ENCODE peak calls at places on chromosomes 3 and 15, in eight cellular contexts. W is mammary epithelial cell; U is CD8-positive, alpha-beta memory T cell; O is neural progenitor cell; A is left lung; V is pancreas; B is OCI-LY7; D is ovary. Z is an unnamed sample.

GRCh38 chr15:77420610-77421369 is at the start of gene HMG20A:
- DNase-seq in W (peak), U (no peak), O (peak), A (peak), V (peak), B (peak), D (peak), Z (peak)

GRCh38 chr3:124791639-124792111 is 61.4 kb downstream of the UMPS start:
- DNase-seq in W (no peak), U (no peak), O (no peak), A (peak), V (no peak), B (no peak), D (peak), Z (peak)

GRCh38 chr3:48928679-48929078 is 10.0 kb downstream of the ARIH2 start:
- DNase-seq in W (peak), U (no peak), O (no peak), A (no peak), V (no peak), B (no peak), D (no peak), Z (no peak)

GRCh38 chr3:30319713-30320112 is 286.7 kb upstream of the TGFBR2 start:
- DNase-seq in W (peak), U (peak), O (peak), A (no peak), V (peak), B (peak), D (peak), Z (no peak)

GRCh38 chr3:35651888-35652287 is 12.6 kb downstream of the ARPP21 start:
- DNase-seq in W (no peak), U (no peak), O (no peak), A (no peak), V (no peak), B (no peak), D (no peak), Z (no peak)

GRCh38 chr3:119073258-119074001 is 38.8 kb upstream of the IGSF11 start:
- DNase-seq in W (no peak), U (no peak), O (no peak), A (no peak), V (no peak), B (no peak), D (no peak), Z (no peak)

GRCh38 chr3:110074095-110074494 is 736.7 kb upstream of the DPPA4 start:
- DNase-seq in W (no peak), U (no peak), O (no peak), A (no peak), V (no peak), B (no peak), D (no peak), Z (no peak)

GRCh38 chr15:56273724-56274123 is 30.0 kb upstream of the RFX7 start:
- DNase-seq in W (no peak), U (no peak), O (no peak), A (no peak), V (no peak), B (no peak), D (no peak), Z (no peak)

GRCh38 chr3:297585-297984 is 101.0 kb downstream of the CHL1 start:
- DNase-seq in W (no peak), U (no peak), O (peak), A (no peak), V (no peak), B (no peak), D (no peak), Z (no peak)

GRCh38 chr3:132659370-132660055 is at the start of gene ACAD11:
- DNase-seq in W (peak), U (peak), O (peak), A (peak), V (peak), B (peak), D (peak), Z (peak)

GRCh38 chr3:171379281-171379680 is 80.9 kb downstream of the TNIK start:
- DNase-seq in W (peak), U (no peak), O (no peak), A (no peak), V (no peak), B (no peak), D (no peak), Z (no peak)

GRCh38 chr3:13188380-13188779 is 115.2 kb upstream of the IQSEC1 start:
- DNase-seq in W (no peak), U (no peak), O (no peak), A (no peak), V (no peak), B (no peak), D (no peak), Z (no peak)

GRCh38 chr3:103137830-103138229 is 703.0 kb downstream of the ZPLD1 start:
- DNase-seq in W (no peak), U (no peak), O (no peak), A (no peak), V (no peak), B (no peak), D (no peak), Z (no peak)
- H3K27ac ChIP-seq in W (no peak), U (no peak), O (no peak), A (no peak), V (no peak), B (no peak), D (no peak), Z (no peak)

GRCh38 chr3:151328298-151329036 is 882 bp downstream of the P2RY13 start:
- DNase-seq in W (no peak), U (peak), O (no peak), A (no peak), V (no peak), B (no peak), D (no peak), Z (no peak)
- H3K27ac ChIP-seq in W (no peak), U (no peak), O (no peak), A (peak), V (no peak), B (no peak), D (no peak), Z (peak)

GRCh38 chr3:145812396-145812795 is 348.6 kb downstream of the PLOD2 start:
- DNase-seq in W (no peak), U (no peak), O (no peak), A (no peak), V (no peak), B (no peak), D (no peak), Z (no peak)

DNA sequence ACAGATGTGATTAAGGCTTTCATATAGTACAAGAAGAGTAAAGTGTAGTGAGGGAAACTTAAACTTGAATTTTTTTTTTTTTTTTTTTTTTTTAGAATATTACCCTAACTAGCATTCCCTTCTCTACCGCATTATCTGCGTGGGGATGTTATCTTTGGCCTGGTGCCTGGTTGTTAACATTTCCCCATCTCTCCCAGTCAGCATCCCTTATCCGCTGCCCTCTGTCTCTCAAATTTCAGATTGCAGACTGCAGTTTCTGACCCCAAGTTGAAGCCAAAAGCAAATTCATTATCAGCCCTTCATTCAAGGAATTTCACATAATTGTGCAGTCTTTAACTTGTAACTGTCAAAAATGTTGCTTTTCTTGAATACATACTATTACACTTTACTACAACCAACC is 353.0 kb downstream of the PLOD2 start:
- DNase-seq in W (peak), U (no peak), O (peak), A (no peak), V (no peak), B (peak), D (peak), Z (no peak)
- H3K27ac ChIP-seq in W (no peak), U (no peak), O (no peak), A (no peak), V (no peak), B (no peak), D (no peak), Z (no peak)

GRCh38 chr3:57080171-57080570 is 19.7 kb downstream of the SPATA12 start:
- DNase-seq in W (no peak), U (no peak), O (no peak), A (no peak), V (no peak), B (peak), D (no peak), Z (no peak)

GRCh38 chr3:57076422-57076951 is 16.0 kb downstream of the SPATA12 start:
- DNase-seq in W (no peak), U (no peak), O (no peak), A (no peak), V (no peak), B (no peak), D (no peak), Z (no peak)

GRCh38 chr3:57077630-57078365 is 17.3 kb downstream of the SPATA12 start:
- DNase-seq in W (no peak), U (no peak), O (no peak), A (no peak), V (no peak), B (no peak), D (no peak), Z (no peak)

GRCh38 chr3:57079221-57079831 is 18.9 kb downstream of the SPATA12 start:
- DNase-seq in W (peak), U (no peak), O (peak), A (peak), V (peak), B (peak), D (peak), Z (no peak)

GRCh38 chr3:57078366-57079220 is 18.1 kb downstream of the SPATA12 start:
- DNase-seq in W (peak), U (peak), O (peak), A (peak), V (peak), B (peak), D (peak), Z (no peak)
- H3K27ac ChIP-seq in W (no peak), U (no peak), O (no peak), A (no peak), V (peak), B (peak), D (no peak), Z (no peak)

GRCh38 chr3:156495816-156496215 is 59.1 kb downstream of the SSR3 start:
- DNase-seq in W (no peak), U (no peak), O (no peak), A (no peak), V (no peak), B (no peak), D (no peak), Z (no peak)

GRCh38 chr3:156491192-156491591 is 63.7 kb downstream of the SSR3 start:
- DNase-seq in W (no peak), U (no peak), O (no peak), A (no peak), V (no peak), B (no peak), D (no peak), Z (no peak)

GRCh38 chr3:156497326-156497725 is 57.6 kb downstream of the SSR3 start:
- DNase-seq in W (no peak), U (no peak), O (no peak), A (no peak), V (no peak), B (no peak), D (no peak), Z (no peak)

GRCh38 chr3:156492801-156493261 is 62.1 kb downstream of the SSR3 start:
- DNase-seq in W (no peak), U (no peak), O (no peak), A (no peak), V (no peak), B (no peak), D (no peak), Z (no peak)

GRCh38 chr3:156493887-156494286 is 61.0 kb downstream of the SSR3 start:
- DNase-seq in W (no peak), U (no peak), O (no peak), A (no peak), V (no peak), B (no peak), D (no peak), Z (no peak)
- H3K27ac ChIP-seq in W (no peak), U (no peak), O (no peak), A (no peak), V (no peak), B (no peak), D (no peak), Z (no peak)

GRCh38 chr15:67945131-67945530 is 105.3 kb upstream of the RNU6-1 start:
- DNase-seq in W (no peak), U (no peak), O (no peak), A (no peak), V (no peak), B (no peak), D (no peak), Z (no peak)
- H3K27ac ChIP-seq in W (no peak), U (no peak), O (no peak), A (no peak), V (no peak), B (no peak), D (no peak), Z (peak)

GRCh38 chr15:81890496-81890895 is 155.3 kb downstream of the MEX3B start:
- DNase-seq in W (no peak), U (no peak), O (no peak), A (no peak), V (no peak), B (no peak), D (no peak), Z (no peak)
- H3K27ac ChIP-seq in W (no peak), U (no peak), O (no peak), A (no peak), V (no peak), B (no peak), D (no peak), Z (no peak)